ENCODE peak calls at places on chromosomes 2 and 18, in seven cellular contexts. One of them, this sample, is unnamed. For H3K4me1, the result is how much of the 10 kb centered on the place peaks cover.

GRCh38 chr2:120871016-120871635 is 135.5 kb downstream of the GLI2 start:
- DNase-seq in sigmoid colon: no peak
- DNase-seq in mucosa of descending colon: no peak
- DNase-seq in fibroblast of lung: no peak
- DNase-seq in body of pancreas: no peak
- DNase-seq in heart right ventricle: no peak
- DNase-seq in spleen: no peak
- DNase-seq in this sample: no peak

GRCh38 chr18:79856119-79857080 is 58.7 kb downstream of the KCNG2 start:
- DNase-seq in body of pancreas: peak
- DNase-seq in spleen: peak
- DNase-seq in fibroblast of lung: peak
- DNase-seq in heart right ventricle: no peak
- DNase-seq in sigmoid colon: no peak
- DNase-seq in mucosa of descending colon: no peak
- DNase-seq in this sample: peak

GRCh38 chr2:65487404-65487803 is 55.0 kb upstream of the SPRED2 start:
- DNase-seq in spleen: no peak
- DNase-seq in fibroblast of lung: no peak
- DNase-seq in mucosa of descending colon: no peak
- DNase-seq in sigmoid colon: no peak
- DNase-seq in body of pancreas: no peak
- DNase-seq in heart right ventricle: no peak
- DNase-seq in this sample: no peak

GRCh38 chr2:133955174-133955573 is 298.7 kb upstream of the MGAT5 start:
- DNase-seq in spleen: no peak
- DNase-seq in sigmoid colon: no peak
- DNase-seq in fibroblast of lung: no peak
- DNase-seq in mucosa of descending colon: no peak
- DNase-seq in heart right ventricle: no peak
- DNase-seq in body of pancreas: no peak
- DNase-seq in this sample: no peak

GRCh38 chr2:226673314-226673723 is 126.3 kb downstream of the IRS1 start:
- DNase-seq in heart right ventricle: peak
- DNase-seq in fibroblast of lung: peak
- DNase-seq in body of pancreas: no peak
- DNase-seq in sigmoid colon: no peak
- DNase-seq in spleen: no peak
- DNase-seq in mucosa of descending colon: peak
- DNase-seq in this sample: no peak

GRCh38 chr2:201127128-201127521 is 11.2 kb downstream of the CFLAR start:
- DNase-seq in mucosa of descending colon: no peak
- DNase-seq in sigmoid colon: no peak
- DNase-seq in body of pancreas: no peak
- DNase-seq in fibroblast of lung: no peak
- DNase-seq in heart right ventricle: no peak
- DNase-seq in spleen: no peak
- DNase-seq in this sample: no peak

GRCh38 chr2:109555346-109555900 is 58.3 kb downstream of the SEPTIN10 start:
- DNase-seq in sigmoid colon: no peak
- DNase-seq in body of pancreas: no peak
- DNase-seq in heart right ventricle: no peak
- DNase-seq in fibroblast of lung: no peak
- DNase-seq in spleen: no peak
- DNase-seq in mucosa of descending colon: no peak
- DNase-seq in this sample: no peak

GRCh38 chr2:120308038-120308910 is 37.7 kb upstream of the INHBB start:
- DNase-seq in spleen: peak
- DNase-seq in heart right ventricle: no peak
- DNase-seq in sigmoid colon: no peak
- DNase-seq in mucosa of descending colon: no peak
- DNase-seq in fibroblast of lung: no peak
- DNase-seq in body of pancreas: no peak
- DNase-seq in this sample: no peak

GRCh38 chr2:37379881-37380296 is 35.5 kb downstream of the QPCT start:
- DNase-seq in fibroblast of lung: peak
- DNase-seq in mucosa of descending colon: no peak
- DNase-seq in spleen: no peak
- DNase-seq in body of pancreas: no peak
- DNase-seq in heart right ventricle: no peak
- DNase-seq in sigmoid colon: no peak
- DNase-seq in this sample: peak

GRCh38 chr18:35577045-35577848 is 4.3 kb upstream of the GALNT1 start:
- DNase-seq in spleen: no peak
- DNase-seq in body of pancreas: no peak
- DNase-seq in sigmoid colon: no peak
- DNase-seq in fibroblast of lung: peak
- DNase-seq in mucosa of descending colon: no peak
- DNase-seq in heart right ventricle: no peak
- DNase-seq in this sample: no peak

GRCh38 chr18:42264467-42264866 is 309.4 kb downstream of the PIK3C3 start:
- DNase-seq in mucosa of descending colon: no peak
- DNase-seq in sigmoid colon: no peak
- DNase-seq in heart right ventricle: no peak
- DNase-seq in spleen: no peak
- DNase-seq in body of pancreas: no peak
- DNase-seq in fibroblast of lung: no peak
- DNase-seq in this sample: no peak

GRCh38 chr2:152068226-152068625 is 30.6 kb downstream of the CACNB4 start:
- DNase-seq in fibroblast of lung: no peak
- DNase-seq in spleen: no peak
- DNase-seq in heart right ventricle: no peak
- DNase-seq in sigmoid colon: no peak
- DNase-seq in body of pancreas: no peak
- DNase-seq in mucosa of descending colon: no peak
- DNase-seq in this sample: no peak

GRCh38 chr2:152067823-152068222 is 31.0 kb downstream of the CACNB4 start:
- DNase-seq in mucosa of descending colon: no peak
- DNase-seq in sigmoid colon: no peak
- DNase-seq in spleen: no peak
- DNase-seq in heart right ventricle: no peak
- DNase-seq in body of pancreas: no peak
- DNase-seq in fibroblast of lung: no peak
- DNase-seq in this sample: no peak

GRCh38 chr2:152071518-152071917 is 27.3 kb downstream of the CACNB4 start:
- DNase-seq in fibroblast of lung: no peak
- DNase-seq in spleen: no peak
- DNase-seq in body of pancreas: no peak
- DNase-seq in mucosa of descending colon: no peak
- DNase-seq in heart right ventricle: no peak
- DNase-seq in sigmoid colon: no peak
- DNase-seq in this sample: no peak

GRCh38 chr2:152075427-152076050 is 23.3 kb downstream of the CACNB4 start:
- DNase-seq in sigmoid colon: no peak
- DNase-seq in body of pancreas: peak
- DNase-seq in spleen: no peak
- DNase-seq in heart right ventricle: no peak
- DNase-seq in fibroblast of lung: no peak
- DNase-seq in mucosa of descending colon: no peak
- DNase-seq in this sample: no peak

DNA sequence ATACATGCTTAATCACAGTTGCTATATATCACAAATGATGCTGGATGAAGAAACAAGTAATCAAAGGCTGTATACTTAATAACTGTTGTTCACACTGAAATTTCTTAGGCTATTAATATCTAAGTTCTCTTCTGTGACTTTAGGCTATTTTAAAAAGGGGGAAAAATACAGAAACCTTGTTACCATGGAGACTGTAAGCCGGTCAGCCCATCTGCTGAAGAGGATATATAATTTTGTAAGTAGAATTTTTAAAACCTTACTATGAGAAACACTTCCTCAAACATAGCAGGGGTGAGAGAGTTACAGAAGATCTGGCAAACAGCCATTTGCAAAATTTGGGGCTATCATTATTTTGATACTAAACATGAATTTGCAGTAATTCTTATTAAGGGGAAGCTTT is 27.8 kb downstream of the CACNB4 start:
- DNase-seq in mucosa of descending colon: no peak
- DNase-seq in fibroblast of lung: no peak
- DNase-seq in body of pancreas: no peak
- DNase-seq in heart right ventricle: no peak
- DNase-seq in sigmoid colon: no peak
- DNase-seq in spleen: no peak
- DNase-seq in this sample: no peak
- H3K4me1 ChIP-seq in mucosa of descending colon: under half
- H3K4me1 ChIP-seq in fibroblast of lung: under half
- H3K4me1 ChIP-seq in body of pancreas: under half
- H3K4me1 ChIP-seq in heart right ventricle: under half
- H3K4me1 ChIP-seq in sigmoid colon: under half
- H3K4me1 ChIP-seq in spleen: under half
- H3K4me1 ChIP-seq in this sample: under half

GRCh38 chr2:174611851-174612250 is 14.2 kb upstream of the WIPF1 start:
- DNase-seq in fibroblast of lung: no peak
- DNase-seq in body of pancreas: no peak
- DNase-seq in sigmoid colon: no peak
- DNase-seq in heart right ventricle: no peak
- DNase-seq in mucosa of descending colon: no peak
- DNase-seq in spleen: no peak
- DNase-seq in this sample: no peak
- H3K4me1 ChIP-seq in fibroblast of lung: under half
- H3K4me1 ChIP-seq in body of pancreas: under half
- H3K4me1 ChIP-seq in sigmoid colon: half or more
- H3K4me1 ChIP-seq in heart right ventricle: under half
- H3K4me1 ChIP-seq in mucosa of descending colon: under half
- H3K4me1 ChIP-seq in spleen: half or more
- H3K4me1 ChIP-seq in this sample: half or more

GRCh38 chr2:230739961-230740360 is 27.3 kb downstream of the CAB39 start:
- DNase-seq in spleen: no peak
- DNase-seq in mucosa of descending colon: no peak
- DNase-seq in fibroblast of lung: no peak
- DNase-seq in heart right ventricle: no peak
- DNase-seq in sigmoid colon: no peak
- DNase-seq in body of pancreas: no peak
- DNase-seq in this sample: no peak
- H3K4me1 ChIP-seq in spleen: under half
- H3K4me1 ChIP-seq in mucosa of descending colon: under half
- H3K4me1 ChIP-seq in fibroblast of lung: under half
- H3K4me1 ChIP-seq in heart right ventricle: under half
- H3K4me1 ChIP-seq in sigmoid colon: under half
- H3K4me1 ChIP-seq in body of pancreas: half or more
- H3K4me1 ChIP-seq in this sample: under half

DNA sequence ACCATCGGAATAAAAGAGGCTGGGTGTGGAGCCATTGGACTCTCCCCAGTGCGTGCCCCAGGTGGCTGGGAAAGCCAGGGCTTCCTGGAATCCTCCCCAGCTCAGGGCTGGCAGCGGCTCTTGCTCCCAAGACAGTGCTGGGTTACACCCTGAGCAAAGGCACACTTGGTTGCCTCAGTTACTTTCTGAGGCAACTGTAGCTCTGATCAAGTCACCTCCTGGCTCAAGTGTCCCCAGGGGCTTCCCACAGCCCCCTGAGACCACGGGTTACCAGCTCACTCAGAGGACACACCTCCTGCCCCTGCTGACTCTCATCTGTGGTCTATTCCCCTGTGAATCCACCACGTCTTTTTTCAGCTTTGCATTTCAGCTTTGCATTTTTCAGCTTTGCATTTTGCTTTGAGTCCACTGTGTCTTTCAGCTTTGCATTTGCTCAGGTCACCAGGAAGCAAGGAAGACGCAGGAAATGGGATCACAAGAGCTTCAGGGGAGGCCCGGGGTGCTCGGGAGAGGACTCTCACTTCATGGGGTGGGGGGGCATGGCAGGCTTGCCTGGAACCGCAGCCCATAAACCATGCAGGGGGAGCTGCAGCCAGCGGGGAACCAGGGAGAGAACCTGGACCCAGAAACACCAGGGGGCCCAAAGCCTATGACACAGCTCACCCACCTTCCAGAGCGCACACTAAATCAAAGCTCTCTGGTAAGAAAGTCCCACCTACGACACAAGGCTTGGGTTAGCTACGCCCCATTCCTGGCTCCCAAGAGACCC is 138.0 kb upstream of the ASB18 start:
- DNase-seq in body of pancreas: no peak
- DNase-seq in mucosa of descending colon: no peak
- DNase-seq in heart right ventricle: no peak
- DNase-seq in spleen: no peak
- DNase-seq in fibroblast of lung: no peak
- DNase-seq in sigmoid colon: no peak
- DNase-seq in this sample: peak
- H3K4me1 ChIP-seq in body of pancreas: under half
- H3K4me1 ChIP-seq in mucosa of descending colon: under half
- H3K4me1 ChIP-seq in heart right ventricle: under half
- H3K4me1 ChIP-seq in spleen: under half
- H3K4me1 ChIP-seq in fibroblast of lung: under half
- H3K4me1 ChIP-seq in sigmoid colon: under half
- H3K4me1 ChIP-seq in this sample: under half

GRCh38 chr2:159091981-159092380 is 123.5 kb downstream of the TANC1 start:
- DNase-seq in sigmoid colon: no peak
- DNase-seq in spleen: no peak
- DNase-seq in body of pancreas: no peak
- DNase-seq in heart right ventricle: no peak
- DNase-seq in mucosa of descending colon: no peak
- DNase-seq in fibroblast of lung: no peak
- DNase-seq in this sample: no peak
- H3K4me1 ChIP-seq in sigmoid colon: half or more
- H3K4me1 ChIP-seq in spleen: half or more
- H3K4me1 ChIP-seq in body of pancreas: under half
- H3K4me1 ChIP-seq in heart right ventricle: half or more
- H3K4me1 ChIP-seq in mucosa of descending colon: under half
- H3K4me1 ChIP-seq in fibroblast of lung: under half
- H3K4me1 ChIP-seq in this sample: half or more

GRCh38 chr2:9262671-9263171 is 56.1 kb downstream of the ASAP2 start:
- DNase-seq in heart right ventricle: peak
- DNase-seq in mucosa of descending colon: no peak
- DNase-seq in sigmoid colon: no peak
- DNase-seq in spleen: no peak
- DNase-seq in fibroblast of lung: no peak
- DNase-seq in body of pancreas: no peak
- DNase-seq in this sample: no peak

GRCh38 chr2:9260411-9261037 is 53.9 kb downstream of the ASAP2 start:
- DNase-seq in spleen: no peak
- DNase-seq in body of pancreas: no peak
- DNase-seq in fibroblast of lung: no peak
- DNase-seq in heart right ventricle: no peak
- DNase-seq in mucosa of descending colon: no peak
- DNase-seq in sigmoid colon: no peak
- DNase-seq in this sample: no peak

GRCh38 chr2:9261231-9261883 is 54.7 kb downstream of the ASAP2 start:
- DNase-seq in mucosa of descending colon: no peak
- DNase-seq in heart right ventricle: peak
- DNase-seq in body of pancreas: no peak
- DNase-seq in fibroblast of lung: peak
- DNase-seq in spleen: no peak
- DNase-seq in sigmoid colon: peak
- DNase-seq in this sample: no peak

GRCh38 chr2:9264301-9264700 is 57.7 kb downstream of the ASAP2 start:
- DNase-seq in body of pancreas: no peak
- DNase-seq in heart right ventricle: no peak
- DNase-seq in spleen: no peak
- DNase-seq in sigmoid colon: no peak
- DNase-seq in fibroblast of lung: peak
- DNase-seq in mucosa of descending colon: no peak
- DNase-seq in this sample: no peak

GRCh38 chr2:9263388-9263787 is 56.8 kb downstream of the ASAP2 start:
- DNase-seq in spleen: no peak
- DNase-seq in heart right ventricle: peak
- DNase-seq in body of pancreas: no peak
- DNase-seq in sigmoid colon: no peak
- DNase-seq in mucosa of descending colon: no peak
- DNase-seq in fibroblast of lung: no peak
- DNase-seq in this sample: no peak
- H3K4me1 ChIP-seq in spleen: under half
- H3K4me1 ChIP-seq in heart right ventricle: half or more
- H3K4me1 ChIP-seq in body of pancreas: under half
- H3K4me1 ChIP-seq in sigmoid colon: half or more
- H3K4me1 ChIP-seq in mucosa of descending colon: under half
- H3K4me1 ChIP-seq in fibroblast of lung: under half
- H3K4me1 ChIP-seq in this sample: half or more